ENCODE peak calls at places on chromosomes 11 and 22, in six cellular contexts. I is mesothelial cell of epicardium, Q is esophagus muscularis mucosa, J is colonic mucosa, F is GM12865, V is A673. G is an unnamed sample.

GRCh38 chr11:15977116-15977515 is 379.2 kb downstream of the SOX6 start:
- DNase-seq in Q (no peak), V (no peak), I (no peak), J (no peak), F (no peak), G (no peak)

GRCh38 chr22:39117585-39118191 is 20.6 kb downstream of the APOBEC3H start:
- DNase-seq in F (peak; percentile 92), V (peak; percentile 64), J (peak; percentile 70), I (no peak), Q (no peak), G (no peak)

GRCh38 chr11:57500926-57501325 is 14.6 kb downstream of the SLC43A1 start:
- DNase-seq in J (no peak), Q (no peak), V (no peak), I (no peak), F (no peak), G (no peak)

GRCh38 chr11:123195182-123196059 is at the start of gene CLMP:
- DNase-seq in Q (no peak), F (no peak), J (peak; percentile 41), I (no peak), V (peak; percentile 77), G (no peak)

GRCh38 chr11:45518853-45519545 is 146.4 kb downstream of the CHST1 start:
- DNase-seq in V (no peak), I (no peak), Q (no peak), J (no peak), F (no peak), G (no peak)

GRCh38 chr11:57311109-57311936 is 13.4 kb downstream of the TNKS1BP1 start:
- DNase-seq in Q (peak; percentile 98), V (peak; percentile 92), F (peak; percentile 81), I (peak; percentile 68), J (peak; percentile 94), G (peak; percentile 94)

GRCh38 chr22:50517495-50518260 is 7.7 kb downstream of the SCO2 start:
- DNase-seq in F (no peak), I (no peak), J (no peak), V (no peak), Q (no peak), G (no peak)

GRCh38 chr11:106137061-106137460 is 59.6 kb downstream of the AASDHPPT start:
- DNase-seq in Q (no peak), F (no peak), I (no peak), J (no peak), V (no peak), G (no peak)

GRCh38 chr11:95119361-95120060 is 29.9 kb downstream of the ENDOD1 start:
- DNase-seq in J (no peak), Q (no peak), F (peak; percentile 17), I (no peak), V (no peak), G (no peak)

GRCh38 chr22:33018232-33018864 is 39.8 kb downstream of the SYN3 start:
- DNase-seq in Q (peak; percentile 5), J (peak; percentile 45), V (peak; percentile 55), I (no peak), F (peak; percentile 48), G (peak; percentile 84)

GRCh38 chr22:50049299-50050195 is 8.6 kb downstream of the TTLL8 start:
- DNase-seq in F (no peak), Q (no peak), J (no peak), V (no peak), I (no peak), G (no peak)

GRCh38 chr11:121376135-121376534 is 76.0 kb upstream of the SORL1 start:
- DNase-seq in I (no peak), F (no peak), Q (no peak), V (no peak), J (no peak), G (no peak)

GRCh38 chr11:65204646-65205601 is 23.2 kb downstream of the CAPN1 start:
- DNase-seq in I (no peak), V (peak; percentile 78), J (no peak), Q (no peak), F (peak; percentile 46), G (no peak)

GRCh38 chr22:19750666-19751490 is 9.7 kb upstream of the TBX1 start:
- DNase-seq in Q (no peak), I (no peak), J (no peak), V (no peak), F (no peak), G (no peak)

GRCh38 chr11:71200172-71200716 is 52.1 kb downstream of the SHANK2 start:
- DNase-seq in V (no peak), I (no peak), J (no peak), Q (no peak), F (no peak), G (no peak)

GRCh38 chr11:11612439-11612838 is 9.4 kb downstream of the GALNT18 start:
- DNase-seq in Q (peak; percentile 89), J (no peak), V (no peak), F (no peak), I (no peak), G (no peak)

GRCh38 chr22:49502126-49502826 is 325.4 kb downstream of the BRD1 start:
- DNase-seq in J (no peak), F (no peak), V (no peak), I (no peak), Q (no peak), G (no peak)

GRCh38 chr11:114399490-114399889 is 821 bp downstream of the C11orf71 start:
- DNase-seq in F (peak; percentile 7), I (no peak), J (peak; percentile 33), V (no peak), Q (no peak), G (no peak)

GRCh38 chr11:44684886-44685285 is 41.9 kb upstream of the TSPAN18 start:
- DNase-seq in Q (no peak), V (no peak), J (no peak), I (no peak), F (no peak), G (no peak)

GRCh38 chr11:101434241-101434640 is 149.6 kb downstream of the TRPC6 start:
- DNase-seq in I (no peak), V (no peak), F (no peak), J (no peak), Q (no peak), G (no peak)

DNA sequence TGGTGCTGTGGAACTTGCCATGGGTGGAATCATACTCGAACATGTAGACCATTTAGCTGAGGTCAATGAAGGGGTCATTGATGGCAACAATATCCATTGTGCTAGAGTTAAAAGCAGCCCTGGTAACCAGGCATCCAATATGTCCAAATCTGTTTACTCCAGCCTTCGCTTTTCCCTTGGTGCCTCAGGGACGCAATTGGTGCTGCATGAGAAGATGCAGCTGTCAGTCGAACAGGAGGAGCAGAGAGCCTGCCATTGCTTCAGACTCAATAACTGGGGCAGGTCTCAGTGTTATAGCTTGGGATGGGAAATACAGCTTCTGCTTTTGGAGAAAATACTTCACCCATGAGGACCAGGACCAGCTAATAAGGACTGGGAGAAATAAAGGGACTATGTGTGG is 5.0 kb upstream of the MCHR1 start:
- DNase-seq in F (no peak), I (no peak), Q (no peak), J (no peak), V (no peak), G (no peak)
- TF ChIP-seq CTCF in F (no peak), I (no peak), Q (no peak), J (no peak), V (no peak), G (no peak)

GRCh38 chr11:63906585-63906984 is 10.4 kb downstream of the RCOR2 start:
- DNase-seq in J (no peak), Q (no peak), I (no peak), V (peak; percentile 51), F (peak; percentile 47), G (no peak)
- TF ChIP-seq CTCF in J (peak; percentile 25), Q (peak; percentile 10), I (no peak), V (peak; percentile 42), F (peak; percentile 18), G (peak; percentile 51)

GRCh38 chr11:8813658-8814057 is 97.3 kb upstream of the AKIP1 start:
- DNase-seq in F (peak; percentile 87), V (peak; percentile 91), I (peak; percentile 31), J (peak; percentile 83), Q (no peak), G (peak; percentile 86)

GRCh38 chr11:8811571-8811970 is 99.4 kb upstream of the AKIP1 start:
- DNase-seq in V (no peak), I (no peak), J (no peak), Q (no peak), F (no peak), G (no peak)

GRCh38 chr11:8814209-8814922 is 96.6 kb upstream of the AKIP1 start:
- DNase-seq in J (peak; percentile 40), V (peak; percentile 79), Q (no peak), I (no peak), F (no peak), G (no peak)

GRCh38 chr11:8812438-8812837 is 98.6 kb upstream of the AKIP1 start:
- DNase-seq in V (no peak), Q (no peak), J (no peak), I (no peak), F (no peak), G (no peak)

DNA sequence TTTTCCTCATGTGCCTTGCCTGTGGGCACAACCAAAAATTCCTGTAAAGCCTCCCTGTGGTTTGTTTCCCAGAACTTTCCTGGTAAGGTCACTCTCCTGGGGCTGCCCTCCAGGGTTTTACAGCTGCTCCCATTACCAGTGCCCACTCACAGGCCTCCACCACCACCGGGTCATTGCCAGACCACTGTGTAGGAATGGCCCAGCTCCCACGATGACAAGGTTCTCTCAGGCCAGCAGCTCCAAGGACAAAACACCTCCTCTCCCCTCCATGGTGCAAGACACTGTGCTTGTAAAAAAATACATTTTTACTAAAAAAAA is 96.1 kb upstream of the AKIP1 start:
- DNase-seq in J (no peak), Q (no peak), I (no peak), F (no peak), V (no peak), G (peak; percentile 85)
- TF ChIP-seq CTCF in J (no peak), Q (no peak), I (no peak), F (no peak), V (no peak), G (no peak)

GRCh38 chr11:22169833-22170232 is 23.1 kb upstream of the ANO5 start:
- DNase-seq in Q (no peak), I (no peak), V (no peak), F (no peak), J (no peak), G (no peak)
- TF ChIP-seq CTCF in Q (peak; percentile 38), I (peak; percentile 27), V (peak; percentile 54), F (peak; percentile 19), J (peak; percentile 14), G (peak; percentile 48)

DNA sequence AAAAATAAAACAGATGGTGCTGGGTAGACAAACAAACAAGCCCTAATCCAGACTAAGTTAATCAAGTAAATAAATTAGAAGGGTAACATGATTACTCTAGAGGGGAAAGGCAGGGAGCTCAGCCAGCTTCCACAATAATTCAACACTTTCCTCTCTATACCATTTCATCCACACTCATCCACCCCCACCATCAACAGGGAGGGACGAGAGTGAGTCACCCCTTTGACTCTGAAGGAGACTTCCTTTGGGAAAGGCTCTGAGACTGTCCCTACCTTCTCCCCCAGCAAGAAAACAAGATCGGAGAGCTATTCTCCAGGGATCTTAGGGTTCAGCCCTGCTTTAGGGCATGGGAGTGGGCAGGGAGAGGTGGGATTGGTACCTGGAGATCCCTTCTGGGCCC is 33.1 kb downstream of the TRIM66 start:
- DNase-seq in F (no peak), J (no peak), Q (no peak), V (no peak), I (no peak), G (no peak)
- TF ChIP-seq CTCF in F (no peak), J (no peak), Q (no peak), V (no peak), I (no peak), G (no peak)

G was measured in osteocyte.